ENCODE peak calls at places on chromosomes 12 and 14, in ten cellular contexts. M, W, F, J, S, Q, B, T, A and E are unnamed samples.

GRCh38 chr12:116561181-116561821 is 2.1 kb downstream of the MAP1LC3B2 start:
- DNase-seq in M (no peak), W (no peak), F (no peak), J (no peak), S (no peak), Q (no peak), B (no peak), T (no peak), A (no peak), E (no peak)

GRCh38 chr12:119341988-119342387 is 7.5 kb downstream of the CCDC60 start:
- DNase-seq in M (no peak), W (no peak), F (no peak), J (no peak), S (no peak), Q (no peak), B (no peak), T (no peak), A (no peak), E (no peak)

GRCh38 chr14:33465952-33466700 is 484.7 kb downstream of the EGLN3 start:
- DNase-seq in M (no peak), W (no peak), F (no peak), J (no peak), S (no peak), Q (no peak), B (no peak), T (no peak), A (no peak), E (no peak)

GRCh38 chr14:21191809-21192446 is 36.1 kb upstream of the OR5AU1 start:
- DNase-seq in M (peak), W (peak), F (peak), J (peak), S (peak), Q (peak), B (no peak), T (peak), A (no peak), E (no peak)

GRCh38 chr12:92570056-92570753 is 132.6 kb upstream of the PLEKHG7 start:
- DNase-seq in M (peak), W (peak), F (peak), J (no peak), S (no peak), Q (peak), B (peak), T (peak), A (peak), E (peak)

GRCh38 chr14:54610051-54610977 is 43.4 kb downstream of the SAMD4A start:
- DNase-seq in M (no peak), W (peak), F (no peak), J (no peak), S (no peak), Q (no peak), B (no peak), T (peak), A (peak), E (no peak)

GRCh38 chr12:34602213-34602940 is 580.1 kb downstream of the ALG10 start:
- DNase-seq in M (no peak), W (no peak), F (no peak), J (no peak), S (no peak), Q (no peak), B (no peak), T (no peak), A (no peak), E (no peak)

GRCh38 chr12:52909796-52910195 is 4.9 kb upstream of the KRT8 start:
- DNase-seq in M (no peak), W (no peak), F (no peak), J (no peak), S (no peak), Q (no peak), B (no peak), T (no peak), A (no peak), E (no peak)

GRCh38 chr12:49413796-49414195 is 46.5 kb downstream of the SPATS2 start:
- DNase-seq in M (no peak), W (no peak), F (no peak), J (no peak), S (no peak), Q (no peak), B (no peak), T (peak), A (no peak), E (no peak)

GRCh38 chr12:15910864-15911696 is at the start of gene DERA:
- DNase-seq in M (peak), W (peak), F (peak), J (peak), S (peak), Q (peak), B (no peak), T (peak), A (peak), E (peak)

GRCh38 chr12:29157486-29157946 is 8.4 kb downstream of the FAR2 start:
- DNase-seq in M (no peak), W (no peak), F (no peak), J (no peak), S (no peak), Q (no peak), B (no peak), T (peak), A (peak), E (no peak)

GRCh38 chr14:29652586-29652985 is 275.1 kb downstream of the PRKD1 start:
- DNase-seq in M (no peak), W (no peak), F (no peak), J (no peak), S (no peak), Q (no peak), B (no peak), T (peak), A (no peak), E (no peak)

GRCh38 chr14:49886523-49886922 is 6.4 kb upstream of the ARF6 start:
- DNase-seq in M (no peak), W (no peak), F (no peak), J (no peak), S (no peak), Q (no peak), B (no peak), T (no peak), A (no peak), E (no peak)